ENCODE peak calls at places on chromosomes 7 and 10, in seven cellular contexts. S is OCI-LY7, N is lower lobe of right lung, D is GM23248, I is AG04449, Y is Panc1, M is fibroblast of pulmonary artery. J is an unnamed sample.

GRCh38 chr7:100221767-100222444 is 2.2 kb downstream of the PVRIG start:
- DNase-seq in N (no peak), D (no peak), M (no peak), Y (no peak), S (peak; percentile 44), I (no peak), J (no peak)

GRCh38 chr7:128939075-128939860 is 1.5 kb downstream of the IRF5 start:
- DNase-seq in Y (no peak), D (no peak), N (peak; percentile 75), M (no peak), I (no peak), S (no peak), J (no peak)

GRCh38 chr7:151865070-151865670 is 11.7 kb downstream of the PRKAG2 start:
- DNase-seq in S (no peak), D (no peak), M (no peak), N (no peak), I (no peak), Y (no peak), J (no peak)

GRCh38 chr7:103637080-103637479 is 191.1 kb upstream of the SLC26A5 start:
- DNase-seq in N (no peak), S (no peak), Y (no peak), M (peak; percentile 83), D (peak; percentile 89), I (peak; percentile 95), J (peak; percentile 94)

GRCh38 chr10:42866115-42866995 is 83.8 kb downstream of the BMS1 start:
- DNase-seq in M (peak; percentile 80), Y (no peak), I (peak; percentile 3), N (peak; percentile 85), D (peak; percentile 88), S (peak; percentile 66), J (peak; percentile 15)

GRCh38 chr10:32412499-32412853 is 33.5 kb upstream of the CCDC7 start:
- DNase-seq in I (no peak), N (no peak), Y (no peak), S (no peak), D (peak; percentile 60), M (peak; percentile 25), J (no peak)

GRCh38 chr7:24821045-24821853 is 64.0 kb upstream of the GSDME start:
- DNase-seq in D (peak; percentile 96), N (peak; percentile 72), M (peak; percentile 90), Y (peak; percentile 80), I (no peak), S (peak; percentile 96), J (peak; percentile 90)

GRCh38 chr10:97138174-97138573 is 47.6 kb downstream of the SLIT1 start:
- DNase-seq in N (no peak), Y (no peak), D (no peak), I (no peak), S (peak; percentile 30), M (no peak), J (no peak)

GRCh38 chr10:105974803-105975456 is 1189.6 kb downstream of the SORCS1 start:
- DNase-seq in N (no peak), M (peak; percentile 43), S (no peak), I (no peak), D (peak; percentile 54), Y (no peak), J (no peak)

GRCh38 chr7:142478479-142479220 is 220.8 kb upstream of the PRSS58 start:
- DNase-seq in N (no peak), Y (no peak), M (peak; percentile 65), D (peak; percentile 71), S (peak; percentile 58), I (no peak), J (no peak)

GRCh38 chr7:20107582-20107981 is 109.6 kb downstream of the MACC1 start:
- DNase-seq in D (peak; percentile 76), Y (no peak), M (peak; percentile 19), I (no peak), N (no peak), S (no peak), J (no peak)

GRCh38 chr7:53596230-53596629 is 560.8 kb downstream of the POM121L12 start:
- DNase-seq in I (no peak), M (no peak), N (no peak), S (no peak), D (no peak), Y (no peak), J (no peak)

GRCh38 chr10:22693371-22693784 is 21.0 kb downstream of the PIP4K2A start:
- DNase-seq in M (peak; percentile 44), N (no peak), Y (no peak), I (no peak), S (no peak), D (peak; percentile 85), J (peak; percentile 55)

GRCh38 chr7:134632937-134633540 is 13.6 kb upstream of the BPGM start:
- DNase-seq in I (no peak), D (peak; percentile 66), S (peak; percentile 61), M (peak; percentile 79), N (no peak), Y (no peak), J (no peak)

GRCh38 chr10:22544325-22545068 is 169.9 kb downstream of the PIP4K2A start:
- DNase-seq in M (no peak), N (peak; percentile 62), I (no peak), S (no peak), Y (no peak), D (no peak), J (no peak)

GRCh38 chr10:21297525-21298383 is 227.7 kb downstream of the SKIDA1 start:
- DNase-seq in S (no peak), Y (no peak), N (no peak), M (peak; percentile 52), I (no peak), D (no peak), J (no peak)

GRCh38 chr10:624312-624604 is 65.2 kb downstream of the DIP2C start:
- DNase-seq in D (no peak), S (no peak), Y (no peak), I (no peak), M (no peak), N (no peak), J (no peak)

GRCh38 chr10:623477-624311 is 65.8 kb downstream of the DIP2C start:
- DNase-seq in D (no peak), S (no peak), Y (no peak), M (no peak), N (no peak), I (no peak), J (no peak)

GRCh38 chr10:625751-626711 is 63.4 kb downstream of the DIP2C start:
- DNase-seq in D (no peak), Y (no peak), S (no peak), N (peak; percentile 36), I (no peak), M (no peak), J (no peak)

GRCh38 chr10:625335-625699 is 64.2 kb downstream of the DIP2C start:
- DNase-seq in D (no peak), S (no peak), I (no peak), N (peak; percentile 41), Y (no peak), M (no peak), J (no peak)

DNA sequence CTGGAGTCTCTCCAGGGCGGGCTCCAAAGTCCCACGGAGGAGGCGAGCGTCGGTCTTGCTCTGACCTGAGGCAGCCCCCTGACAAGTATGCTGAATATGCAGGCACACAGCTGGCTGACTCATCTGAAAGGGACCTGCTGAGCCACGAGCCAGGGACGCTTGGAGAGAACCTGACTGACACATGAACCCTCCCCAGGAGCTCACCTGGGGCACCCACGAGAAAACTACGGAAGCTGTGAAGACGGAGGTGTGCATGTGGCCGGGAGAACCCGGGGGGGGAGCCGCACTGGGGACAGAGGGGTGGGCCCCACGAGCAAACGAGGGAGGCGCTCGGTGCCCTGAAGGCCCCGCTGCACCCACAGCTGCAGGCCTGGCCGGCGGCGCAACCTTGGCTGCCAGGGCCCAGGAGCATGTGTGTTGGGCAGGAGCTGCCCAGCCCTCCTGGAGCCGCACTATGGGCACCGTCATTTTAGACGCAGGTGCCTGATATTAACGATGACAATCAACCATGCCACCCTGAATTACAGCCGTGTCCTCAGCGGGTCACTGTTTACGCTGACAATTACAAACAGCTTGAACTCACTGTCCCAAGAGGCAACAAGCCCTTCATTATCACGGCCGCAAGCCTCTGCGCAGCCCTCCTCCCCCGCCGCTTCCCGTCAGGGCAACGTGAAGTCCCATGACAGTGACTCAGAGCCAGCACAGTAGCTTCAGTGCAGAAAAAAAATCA is 64.7 kb downstream of the DIP2C start:
- DNase-seq in S (no peak), M (peak; percentile 88), N (peak; percentile 42), D (peak; percentile 89), Y (peak; percentile 42), I (no peak), J (peak; percentile 60)
- H3K4me3 ChIP-seq in S (no peak overlapping the region), M (no peak overlapping the region), N (no peak overlapping the region), D (peak overlapping the region; percentile 51), Y (peak overlapping the region; percentile 18), I (no peak overlapping the region), J (peak overlapping the region; percentile 2)

GRCh38 chr7:157850481-157851444 is 514.0 kb downstream of the DNAJB6 start:
- DNase-seq in M (no peak), S (no peak), Y (no peak), N (no peak), I (no peak), D (no peak), J (no peak)
- H3K4me3 ChIP-seq in M (no peak overlapping the region), S (no peak overlapping the region), Y (no peak overlapping the region), N (peak overlapping the region; percentile 32), I (no peak overlapping the region), D (no peak overlapping the region), J (no peak overlapping the region)

GRCh38 chr10:8044908-8045727 is 9.4 kb upstream of the GATA3 start:
- DNase-seq in S (no peak), D (no peak), M (no peak), Y (no peak), N (no peak), I (no peak), J (no peak)

GRCh38 chr10:8045728-8046494 is 8.6 kb upstream of the GATA3 start:
- DNase-seq in D (no peak), Y (no peak), N (no peak), S (no peak), M (no peak), I (no peak), J (no peak)

GRCh38 chr10:8043569-8044306 is 10.8 kb upstream of the GATA3 start:
- DNase-seq in I (no peak), M (no peak), Y (no peak), D (no peak), N (no peak), S (no peak), J (no peak)

GRCh38 chr10:8042864-8043568 is 11.5 kb upstream of the GATA3 start:
- DNase-seq in D (no peak), N (no peak), Y (no peak), S (no peak), M (no peak), I (no peak), J (no peak)

DNA sequence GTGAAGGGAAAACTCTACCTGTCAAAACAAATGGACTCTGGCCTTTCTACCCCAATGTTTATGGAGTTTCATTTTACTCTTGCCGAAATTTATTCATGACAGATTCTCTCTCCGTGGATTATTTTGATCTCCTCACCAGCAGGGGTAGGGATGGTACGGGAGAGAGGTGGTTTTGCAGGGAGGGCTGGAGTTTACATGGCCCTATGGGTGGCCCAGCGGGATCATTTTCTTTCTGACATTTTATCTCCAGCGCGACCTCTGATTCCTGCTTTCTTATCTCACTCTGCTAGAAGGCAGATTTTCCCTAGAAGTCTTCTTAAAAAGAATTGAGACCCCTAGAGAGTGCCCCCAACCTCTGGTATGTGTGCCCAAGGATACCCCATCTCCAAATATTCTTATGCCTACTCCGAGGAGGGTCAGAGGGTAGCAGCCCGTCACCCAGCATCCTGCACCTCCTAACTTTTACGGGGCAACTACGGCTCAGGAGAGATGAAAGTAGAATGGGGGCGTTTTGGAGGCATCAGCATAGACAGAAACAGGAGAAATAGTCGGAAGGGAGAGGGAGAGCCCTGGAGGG is 10.1 kb upstream of the GATA3 start:
- DNase-seq in M (no peak), Y (no peak), I (no peak), S (no peak), N (no peak), D (no peak), J (no peak)
- H3K4me3 ChIP-seq in M (no peak overlapping the region), Y (no peak overlapping the region), I (no peak overlapping the region), S (no peak overlapping the region), N (peak overlapping the region; percentile 37), D (no peak overlapping the region), J (no peak overlapping the region)

GRCh38 chr7:117009705-117010361 is 56.5 kb downstream of the ST7 start:
- DNase-seq in N (no peak), S (no peak), Y (no peak), D (no peak), M (no peak), I (no peak), J (no peak)
- H3K4me3 ChIP-seq in N (no peak overlapping the region), S (no peak overlapping the region), Y (no peak overlapping the region), D (no peak overlapping the region), M (no peak overlapping the region), I (no peak overlapping the region), J (no peak overlapping the region)

J was measured in skeletal muscle cell.